ENCODE peak calls at places on chromosomes 12 and 14, in five cellular contexts. One of them, this sample, is unnamed.

GRCh38 chr12:53613821-53614220 is 12.4 kb downstream of the ATF7 start:
- DNase-seq in CD8-positive, alpha-beta memory T cell: no peak
- DNase-seq in NCI-H748 treated with DMSO at 0.1 percent for 48 hours: no peak
- DNase-seq in hippocampal formation: no peak
- DNase-seq in HT1080: no peak
- DNase-seq in this sample: no peak

GRCh38 chr12:124507188-124508109 is 60.0 kb downstream of the NCOR2 start:
- DNase-seq in CD8-positive, alpha-beta memory T cell: no peak
- DNase-seq in NCI-H748 treated with DMSO at 0.1 percent for 48 hours: no peak
- DNase-seq in hippocampal formation: no peak
- DNase-seq in HT1080: no peak
- DNase-seq in this sample: no peak

GRCh38 chr12:100830003-100830795 is 35.6 kb downstream of the ANO4 start:
- DNase-seq in CD8-positive, alpha-beta memory T cell: no peak
- DNase-seq in NCI-H748 treated with DMSO at 0.1 percent for 48 hours: no peak
- DNase-seq in hippocampal formation: no peak
- DNase-seq in HT1080: no peak
- DNase-seq in this sample: no peak

GRCh38 chr12:51269174-51270066 is 795 bp downstream of the SMAGP start:
- DNase-seq in CD8-positive, alpha-beta memory T cell: peak; percentile 61
- DNase-seq in NCI-H748 treated with DMSO at 0.1 percent for 48 hours: no peak
- DNase-seq in hippocampal formation: no peak
- DNase-seq in HT1080: peak; percentile 40
- DNase-seq in this sample: peak; percentile 62

GRCh38 chr14:99025418-99025817 is 246.6 kb downstream of the BCL11B start:
- DNase-seq in CD8-positive, alpha-beta memory T cell: no peak
- DNase-seq in NCI-H748 treated with DMSO at 0.1 percent for 48 hours: no peak
- DNase-seq in hippocampal formation: no peak
- DNase-seq in HT1080: no peak
- DNase-seq in this sample: no peak

GRCh38 chr12:70927356-70927755 is 6.8 kb upstream of the PTPRR start:
- DNase-seq in CD8-positive, alpha-beta memory T cell: no peak
- DNase-seq in NCI-H748 treated with DMSO at 0.1 percent for 48 hours: no peak
- DNase-seq in hippocampal formation: no peak
- DNase-seq in HT1080: no peak
- DNase-seq in this sample: no peak

GRCh38 chr14:43647302-43647701 is 859.8 kb downstream of the FSCB start:
- DNase-seq in CD8-positive, alpha-beta memory T cell: no peak
- DNase-seq in NCI-H748 treated with DMSO at 0.1 percent for 48 hours: no peak
- DNase-seq in hippocampal formation: no peak
- DNase-seq in HT1080: peak; percentile 8
- DNase-seq in this sample: no peak

GRCh38 chr12:119913931-119914330 is 36.8 kb upstream of the CIT start:
- DNase-seq in CD8-positive, alpha-beta memory T cell: no peak
- DNase-seq in NCI-H748 treated with DMSO at 0.1 percent for 48 hours: no peak
- DNase-seq in hippocampal formation: no peak
- DNase-seq in HT1080: no peak
- DNase-seq in this sample: no peak

GRCh38 chr12:53552346-53553327 is 45.4 kb upstream of the NPFF start:
- DNase-seq in CD8-positive, alpha-beta memory T cell: no peak
- DNase-seq in NCI-H748 treated with DMSO at 0.1 percent for 48 hours: no peak
- DNase-seq in hippocampal formation: no peak
- DNase-seq in HT1080: no peak
- DNase-seq in this sample: no peak

GRCh38 chr14:55505846-55506245 is 65.4 kb upstream of the TBPL2 start:
- DNase-seq in CD8-positive, alpha-beta memory T cell: no peak
- DNase-seq in NCI-H748 treated with DMSO at 0.1 percent for 48 hours: no peak
- DNase-seq in hippocampal formation: no peak
- DNase-seq in HT1080: no peak
- DNase-seq in this sample: no peak

GRCh38 chr14:35196571-35196970 is 74.2 kb downstream of the PRORP start:
- DNase-seq in CD8-positive, alpha-beta memory T cell: no peak
- DNase-seq in NCI-H748 treated with DMSO at 0.1 percent for 48 hours: no peak
- DNase-seq in hippocampal formation: no peak
- DNase-seq in HT1080: no peak
- DNase-seq in this sample: no peak

GRCh38 chr12:93572712-93573551 is 457 bp downstream of the SOCS2 start:
- DNase-seq in CD8-positive, alpha-beta memory T cell: peak; percentile 38
- DNase-seq in NCI-H748 treated with DMSO at 0.1 percent for 48 hours: peak; percentile 18
- DNase-seq in hippocampal formation: no peak
- DNase-seq in HT1080: no peak
- DNase-seq in this sample: peak; percentile 65

GRCh38 chr14:54901380-54902142 is 1.1 kb downstream of the GCH1 start:
- DNase-seq in CD8-positive, alpha-beta memory T cell: no peak
- DNase-seq in NCI-H748 treated with DMSO at 0.1 percent for 48 hours: no peak
- DNase-seq in hippocampal formation: no peak
- DNase-seq in HT1080: no peak
- DNase-seq in this sample: no peak

GRCh38 chr14:104009297-104009696 is 67.0 kb upstream of the RD3L start:
- DNase-seq in CD8-positive, alpha-beta memory T cell: no peak
- DNase-seq in NCI-H748 treated with DMSO at 0.1 percent for 48 hours: no peak
- DNase-seq in hippocampal formation: no peak
- DNase-seq in HT1080: no peak
- DNase-seq in this sample: no peak

GRCh38 chr14:51453869-51454268 is 197.8 kb upstream of the FRMD6 start:
- DNase-seq in CD8-positive, alpha-beta memory T cell: no peak
- DNase-seq in NCI-H748 treated with DMSO at 0.1 percent for 48 hours: no peak
- DNase-seq in hippocampal formation: no peak
- DNase-seq in HT1080: peak; percentile 59
- DNase-seq in this sample: no peak

GRCh38 chr12:52637299-52637698 is 14.7 kb downstream of the KRT2 start:
- DNase-seq in CD8-positive, alpha-beta memory T cell: no peak
- DNase-seq in NCI-H748 treated with DMSO at 0.1 percent for 48 hours: no peak
- DNase-seq in hippocampal formation: no peak
- DNase-seq in HT1080: no peak
- DNase-seq in this sample: peak; percentile 1

GRCh38 chr12:119594772-119595445 is 1.3 kb downstream of the TMEM233 start:
- DNase-seq in CD8-positive, alpha-beta memory T cell: no peak
- DNase-seq in NCI-H748 treated with DMSO at 0.1 percent for 48 hours: no peak
- DNase-seq in hippocampal formation: no peak
- DNase-seq in HT1080: no peak
- DNase-seq in this sample: no peak

GRCh38 chr14:77316872-77317271 is 3.8 kb downstream of the POMT2 start:
- DNase-seq in CD8-positive, alpha-beta memory T cell: no peak
- DNase-seq in NCI-H748 treated with DMSO at 0.1 percent for 48 hours: no peak
- DNase-seq in hippocampal formation: no peak
- DNase-seq in HT1080: no peak
- DNase-seq in this sample: no peak

GRCh38 chr14:104434214-104435076 is 145.1 kb upstream of the C14orf180 start:
- DNase-seq in CD8-positive, alpha-beta memory T cell: no peak
- DNase-seq in NCI-H748 treated with DMSO at 0.1 percent for 48 hours: no peak
- DNase-seq in hippocampal formation: no peak
- DNase-seq in HT1080: no peak
- DNase-seq in this sample: peak; percentile 38

GRCh38 chr12:15546102-15546701 is 223.9 kb downstream of the PTPRO start:
- DNase-seq in CD8-positive, alpha-beta memory T cell: peak; percentile 83
- DNase-seq in NCI-H748 treated with DMSO at 0.1 percent for 48 hours: no peak
- DNase-seq in hippocampal formation: no peak
- DNase-seq in HT1080: no peak
- DNase-seq in this sample: no peak

GRCh38 chr12:132354211-132354981 is 25.0 kb upstream of the GALNT9 start:
- DNase-seq in CD8-positive, alpha-beta memory T cell: no peak
- DNase-seq in NCI-H748 treated with DMSO at 0.1 percent for 48 hours: no peak
- DNase-seq in hippocampal formation: no peak
- DNase-seq in HT1080: no peak
- DNase-seq in this sample: no peak

GRCh38 chr12:32233568-32233967 is 126.9 kb downstream of the BICD1 start:
- DNase-seq in CD8-positive, alpha-beta memory T cell: no peak
- DNase-seq in NCI-H748 treated with DMSO at 0.1 percent for 48 hours: no peak
- DNase-seq in hippocampal formation: no peak
- DNase-seq in HT1080: no peak
- DNase-seq in this sample: no peak